ENCODE peak calls at places on chromosomes 4 and X, in five cellular contexts. One of them, this sample, is unnamed.

GRCh38 chr4:186596346-186596745 is 41.0 kb upstream of the MTNR1A start:
- DNase-seq in activated gamma-delta T cell treated with Interleukin-2 at 50 U/mL for 16 hours: no peak
- DNase-seq in epithelial cell of proximal tubule: no peak
- DNase-seq in amygdala: no peak
- DNase-seq in kidney tubule cell: no peak
- DNase-seq in this sample: no peak

GRCh38 chr4:128751354-128751753 is 58.1 kb upstream of the JADE1 start:
- DNase-seq in epithelial cell of proximal tubule: peak; percentile 10
- DNase-seq in activated gamma-delta T cell treated with Interleukin-2 at 50 U/mL for 16 hours: no peak
- DNase-seq in kidney tubule cell: peak; percentile 11
- DNase-seq in amygdala: no peak
- DNase-seq in this sample: no peak

GRCh38 chr4:15649914-15650545 is 5.1 kb downstream of the FBXL5 start:
- DNase-seq in activated gamma-delta T cell treated with Interleukin-2 at 50 U/mL for 16 hours: peak; percentile 57
- DNase-seq in amygdala: no peak
- DNase-seq in kidney tubule cell: peak; percentile 64
- DNase-seq in epithelial cell of proximal tubule: no peak
- DNase-seq in this sample: no peak

GRCh38 chr4:16862688-16863087 is 35.8 kb downstream of the LDB2 start:
- DNase-seq in amygdala: no peak
- DNase-seq in activated gamma-delta T cell treated with Interleukin-2 at 50 U/mL for 16 hours: no peak
- DNase-seq in epithelial cell of proximal tubule: no peak
- DNase-seq in kidney tubule cell: no peak
- DNase-seq in this sample: no peak

GRCh38 chrX:119685225-119686066 is 7.5 kb downstream of the SEPTIN6 start:
- DNase-seq in activated gamma-delta T cell treated with Interleukin-2 at 50 U/mL for 16 hours: no peak
- DNase-seq in epithelial cell of proximal tubule: no peak
- DNase-seq in amygdala: no peak
- DNase-seq in kidney tubule cell: no peak
- DNase-seq in this sample: no peak

GRCh38 chr4:174635732-174636131 is 113.4 kb upstream of the HPGD start:
- DNase-seq in epithelial cell of proximal tubule: no peak
- DNase-seq in kidney tubule cell: no peak
- DNase-seq in activated gamma-delta T cell treated with Interleukin-2 at 50 U/mL for 16 hours: no peak
- DNase-seq in amygdala: no peak
- DNase-seq in this sample: no peak

GRCh38 chrX:72201836-72202536 is 20.4 kb downstream of the PIN4 start:
- DNase-seq in amygdala: no peak
- DNase-seq in epithelial cell of proximal tubule: no peak
- DNase-seq in activated gamma-delta T cell treated with Interleukin-2 at 50 U/mL for 16 hours: no peak
- DNase-seq in kidney tubule cell: peak; percentile 59
- DNase-seq in this sample: no peak

GRCh38 chrX:3345281-3346081 is 971 bp downstream of the MXRA5 start:
- DNase-seq in amygdala: no peak
- DNase-seq in epithelial cell of proximal tubule: no peak
- DNase-seq in activated gamma-delta T cell treated with Interleukin-2 at 50 U/mL for 16 hours: no peak
- DNase-seq in kidney tubule cell: peak; percentile 51
- DNase-seq in this sample: peak; percentile 86

GRCh38 chr4:40307627-40308497 is 27.3 kb upstream of the CHRNA9 start:
- DNase-seq in amygdala: no peak
- DNase-seq in epithelial cell of proximal tubule: no peak
- DNase-seq in kidney tubule cell: no peak
- DNase-seq in activated gamma-delta T cell treated with Interleukin-2 at 50 U/mL for 16 hours: peak; percentile 68
- DNase-seq in this sample: no peak

GRCh38 chr4:140094701-140095420 is 59.1 kb downstream of the MAML3 start:
- DNase-seq in activated gamma-delta T cell treated with Interleukin-2 at 50 U/mL for 16 hours: peak; percentile 20
- DNase-seq in epithelial cell of proximal tubule: no peak
- DNase-seq in kidney tubule cell: no peak
- DNase-seq in amygdala: peak; percentile 46
- DNase-seq in this sample: peak; percentile 35

GRCh38 chr4:74217365-74217764 is 59.4 kb downstream of the MTHFD2L start:
- DNase-seq in epithelial cell of proximal tubule: no peak
- DNase-seq in kidney tubule cell: peak; percentile 6
- DNase-seq in activated gamma-delta T cell treated with Interleukin-2 at 50 U/mL for 16 hours: no peak
- DNase-seq in amygdala: no peak
- DNase-seq in this sample: no peak

GRCh38 chr4:184167576-184167975 is 50.1 kb downstream of the ENPP6 start:
- DNase-seq in amygdala: no peak
- DNase-seq in kidney tubule cell: no peak
- DNase-seq in activated gamma-delta T cell treated with Interleukin-2 at 50 U/mL for 16 hours: no peak
- DNase-seq in epithelial cell of proximal tubule: no peak
- DNase-seq in this sample: no peak

GRCh38 chr4:3524920-3525319 is 7.3 kb downstream of the LRPAP1 start:
- DNase-seq in amygdala: no peak
- DNase-seq in kidney tubule cell: no peak
- DNase-seq in epithelial cell of proximal tubule: no peak
- DNase-seq in activated gamma-delta T cell treated with Interleukin-2 at 50 U/mL for 16 hours: no peak
- DNase-seq in this sample: no peak

GRCh38 chr4:101956068-101956805 is 165.7 kb downstream of the BANK1 start:
- DNase-seq in activated gamma-delta T cell treated with Interleukin-2 at 50 U/mL for 16 hours: no peak
- DNase-seq in kidney tubule cell: no peak
- DNase-seq in amygdala: no peak
- DNase-seq in epithelial cell of proximal tubule: no peak
- DNase-seq in this sample: no peak

GRCh38 chrX:24026403-24026801 is 584 bp downstream of the KLHL15 start:
- DNase-seq in amygdala: no peak
- DNase-seq in epithelial cell of proximal tubule: no peak
- DNase-seq in activated gamma-delta T cell treated with Interleukin-2 at 50 U/mL for 16 hours: no peak
- DNase-seq in kidney tubule cell: no peak
- DNase-seq in this sample: no peak

GRCh38 chr4:52788806-52789205 is 37.6 kb upstream of the ERVMER34-1 start:
- DNase-seq in epithelial cell of proximal tubule: no peak
- DNase-seq in amygdala: no peak
- DNase-seq in kidney tubule cell: peak; percentile 28
- DNase-seq in activated gamma-delta T cell treated with Interleukin-2 at 50 U/mL for 16 hours: no peak
- DNase-seq in this sample: no peak

GRCh38 chrX:154002215-154002719 is 17.4 kb downstream of the IRAK1 start:
- DNase-seq in epithelial cell of proximal tubule: peak; percentile 36
- DNase-seq in amygdala: peak; percentile 25
- DNase-seq in activated gamma-delta T cell treated with Interleukin-2 at 50 U/mL for 16 hours: peak; percentile 54
- DNase-seq in kidney tubule cell: peak; percentile 82
- DNase-seq in this sample: no peak

GRCh38 chr4:119728692-119729593 is 100.3 kb upstream of the PDE5A start:
- DNase-seq in activated gamma-delta T cell treated with Interleukin-2 at 50 U/mL for 16 hours: no peak
- DNase-seq in amygdala: no peak
- DNase-seq in kidney tubule cell: peak; percentile 13
- DNase-seq in epithelial cell of proximal tubule: no peak
- DNase-seq in this sample: no peak

GRCh38 chr4:104489731-104490095 is 5.0 kb downstream of the CXXC4 start:
- DNase-seq in kidney tubule cell: no peak
- DNase-seq in amygdala: no peak
- DNase-seq in activated gamma-delta T cell treated with Interleukin-2 at 50 U/mL for 16 hours: no peak
- DNase-seq in epithelial cell of proximal tubule: no peak
- DNase-seq in this sample: no peak

GRCh38 chrX:49106930-49107329 is 16.6 kb downstream of the GPKOW start:
- DNase-seq in epithelial cell of proximal tubule: peak; percentile 20
- DNase-seq in amygdala: peak; percentile 3
- DNase-seq in activated gamma-delta T cell treated with Interleukin-2 at 50 U/mL for 16 hours: no peak
- DNase-seq in kidney tubule cell: peak; percentile 54
- DNase-seq in this sample: no peak

GRCh38 chr4:61094854-61095598 is 105.1 kb upstream of the ADGRL3 start:
- DNase-seq in kidney tubule cell: no peak
- DNase-seq in activated gamma-delta T cell treated with Interleukin-2 at 50 U/mL for 16 hours: no peak
- DNase-seq in epithelial cell of proximal tubule: no peak
- DNase-seq in amygdala: no peak
- DNase-seq in this sample: no peak

GRCh38 chr4:140769209-140769608 is 13.0 kb upstream of the TBC1D9 start:
- DNase-seq in epithelial cell of proximal tubule: no peak
- DNase-seq in kidney tubule cell: peak; percentile 6
- DNase-seq in activated gamma-delta T cell treated with Interleukin-2 at 50 U/mL for 16 hours: no peak
- DNase-seq in amygdala: no peak
- DNase-seq in this sample: no peak

GRCh38 chrX:154775611-154776349 is 13.1 kb downstream of the DKC1 start:
- DNase-seq in epithelial cell of proximal tubule: peak; percentile 52
- DNase-seq in activated gamma-delta T cell treated with Interleukin-2 at 50 U/mL for 16 hours: no peak
- DNase-seq in kidney tubule cell: peak; percentile 74
- DNase-seq in amygdala: no peak
- DNase-seq in this sample: peak; percentile 84

GRCh38 chrX:21838937-21839333 is 482 bp upstream of the MBTPS2 start:
- DNase-seq in activated gamma-delta T cell treated with Interleukin-2 at 50 U/mL for 16 hours: no peak
- DNase-seq in epithelial cell of proximal tubule: no peak
- DNase-seq in kidney tubule cell: no peak
- DNase-seq in amygdala: no peak
- DNase-seq in this sample: no peak

GRCh38 chr4:122293374-122294365 is 85.1 kb upstream of the ADAD1 start:
- DNase-seq in amygdala: peak; percentile 7
- DNase-seq in kidney tubule cell: no peak
- DNase-seq in epithelial cell of proximal tubule: no peak
- DNase-seq in activated gamma-delta T cell treated with Interleukin-2 at 50 U/mL for 16 hours: no peak
- DNase-seq in this sample: no peak